ENCODE peak calls at places on chromosomes 11 and 22, in four cellular contexts. W is H1, J is K562, N is GM12878. G is an unnamed sample.

GRCh38 chr22:32745251-32745995 is 56.1 kb upstream of the TIMP3 start:
- DNase-seq in W (no peak), J (no peak), N (no peak), G (no peak)

GRCh38 chr11:68099474-68100405 is 21.4 kb downstream of the CHKA start:
- DNase-seq in W (no peak), J (peak), N (peak), G (peak)

GRCh38 chr22:20298803-20299735 is 20.8 kb downstream of the DGCR6L start:
- DNase-seq in W (peak), J (peak), N (no peak), G (peak)

GRCh38 chr11:91158901-91159537 is 936.2 kb upstream of the CHORDC1 start:
- DNase-seq in W (no peak), J (no peak), N (no peak), G (no peak)

GRCh38 chr11:92129811-92130210 is 94.8 kb upstream of the FAT3 start:
- DNase-seq in W (no peak), J (no peak), N (no peak), G (peak)

GRCh38 chr22:41401781-41402648 is 20.3 kb downstream of the TEF start:
- DNase-seq in W (no peak), J (no peak), N (no peak), G (peak)

GRCh38 chr11:42974510-42974909 is 337.3 kb upstream of the API5 start:
- DNase-seq in W (no peak), J (no peak), N (no peak), G (no peak)

GRCh38 chr11:69922015-69922595 is 102.9 kb upstream of the FGF3 start:
- DNase-seq in W (no peak), J (no peak), N (no peak), G (no peak)

GRCh38 chr11:95705485-95706124 is 84.0 kb downstream of the FAM76B start:
- DNase-seq in W (peak), J (peak), N (no peak), G (peak)

GRCh38 chr22:20654343-20655208 is 119.3 kb upstream of the SERPIND1 start:
- DNase-seq in W (peak), J (no peak), N (no peak), G (no peak)

GRCh38 chr11:86160546-86161149 is 83.9 kb upstream of the EED start:
- DNase-seq in W (no peak), J (no peak), N (no peak), G (peak)

GRCh38 chr11:17273668-17274321 is 2.7 kb upstream of the NUCB2 start:
- DNase-seq in W (peak), J (peak), N (no peak), G (no peak)

GRCh38 chr11:117462183-117462574 is 134.5 kb downstream of the CEP164 start:
- DNase-seq in W (no peak), J (no peak), N (no peak), G (no peak)

GRCh38 chr22:50471197-50471847 is 3.5 kb downstream of the SBF1 start:
- DNase-seq in W (no peak), J (no peak), N (no peak), G (no peak)

GRCh38 chr22:50467773-50468440 is 6.9 kb downstream of the SBF1 start:
- DNase-seq in W (no peak), J (no peak), N (no peak), G (no peak)

GRCh38 chr22:50470491-50470890 is 4.3 kb downstream of the SBF1 start:
- DNase-seq in W (no peak), J (no peak), N (no peak), G (no peak)

GRCh38 chr22:50468626-50469025 is 6.2 kb downstream of the SBF1 start:
- DNase-seq in W (no peak), J (no peak), N (no peak), G (no peak)

DNA sequence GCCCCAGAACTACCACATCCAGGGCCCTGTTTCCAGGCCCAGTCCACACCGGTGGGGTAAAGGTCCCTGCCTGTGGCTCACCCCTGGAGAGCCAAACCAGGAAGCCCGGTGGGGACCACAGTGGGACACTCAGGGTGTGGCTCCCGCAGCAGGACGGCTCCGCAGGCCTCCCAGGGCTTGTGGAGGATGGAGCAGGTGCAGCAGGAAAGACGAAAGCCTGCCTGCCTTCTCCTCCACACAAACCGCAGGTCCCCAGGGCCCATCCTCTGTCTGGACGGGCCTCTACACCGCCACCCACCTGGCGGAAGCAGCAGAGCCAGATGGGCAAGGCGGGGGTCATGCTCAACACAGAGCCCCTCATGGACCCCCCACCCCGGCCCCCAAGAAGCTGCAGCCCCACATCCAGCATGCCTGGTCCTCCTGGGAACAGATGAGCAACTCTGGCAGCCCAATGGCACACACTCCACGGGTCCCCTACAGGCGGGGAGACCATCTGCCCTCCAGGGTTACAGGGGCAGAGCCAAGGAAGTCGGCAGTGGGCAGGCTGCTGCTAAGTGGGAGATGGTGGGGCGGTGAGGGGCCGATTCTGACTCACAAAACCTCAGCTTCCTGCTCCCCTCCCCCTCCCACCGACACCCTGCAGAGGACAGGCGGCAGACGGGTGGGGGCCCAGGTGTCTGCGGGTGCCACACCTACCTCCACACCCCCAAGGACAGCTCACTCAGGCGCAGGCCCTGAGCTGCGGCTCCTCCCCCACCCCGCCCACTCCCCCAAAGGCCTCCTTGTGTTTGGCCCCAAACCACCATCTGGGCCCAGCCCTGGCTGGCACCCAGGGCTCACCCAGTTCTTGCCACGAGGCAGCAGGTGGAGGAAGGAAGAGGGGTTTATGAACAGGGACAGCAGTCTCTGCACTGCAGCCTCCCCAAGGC is 5.2 kb downstream of the SBF1 start:
- DNase-seq in W (no peak), J (peak), N (peak), G (no peak)
- TF ChIP-seq BRCA1 in W (no peak), J (no peak), N (no peak), G (no peak)

GRCh38 chr22:27405672-27406388 is 395.7 kb downstream of the MN1 start:
- DNase-seq in W (peak), J (peak), N (no peak), G (peak)
- TF ChIP-seq BRCA1 in W (no peak), J (no peak), N (no peak), G (no peak)

GRCh38 chr11:19844012-19844411 is 131.4 kb downstream of the NAV2 start:
- DNase-seq in W (no peak), J (no peak), N (no peak), G (no peak)

GRCh38 chr11:19842505-19842904 is 129.9 kb downstream of the NAV2 start:
- DNase-seq in W (no peak), J (no peak), N (no peak), G (no peak)

GRCh38 chr11:19845633-19846032 is 133.0 kb downstream of the NAV2 start:
- DNase-seq in W (no peak), J (no peak), N (no peak), G (no peak)

GRCh38 chr11:19844806-19845205 is 132.2 kb downstream of the NAV2 start:
- DNase-seq in W (no peak), J (no peak), N (no peak), G (no peak)

DNA sequence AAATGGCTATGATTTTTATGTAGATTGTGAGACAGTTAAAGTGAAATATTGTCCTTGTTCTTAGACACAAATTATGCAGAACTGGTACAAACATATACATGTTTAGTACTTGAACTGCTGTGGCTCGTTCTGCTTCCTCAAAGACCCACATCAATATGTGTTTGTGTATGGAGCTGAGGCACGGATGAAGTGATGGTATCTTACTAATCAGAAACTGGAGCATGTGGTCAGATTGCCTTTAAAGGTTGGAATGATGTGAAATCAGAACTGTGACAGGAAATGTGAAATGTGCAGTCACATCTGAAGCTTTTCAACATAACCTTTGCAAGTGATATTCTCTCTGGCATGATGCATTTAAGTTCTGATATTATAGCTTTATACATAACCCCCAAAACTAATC is 130.5 kb downstream of the NAV2 start:
- DNase-seq in W (no peak), J (no peak), N (no peak), G (no peak)
- TF ChIP-seq BRCA1 in W (no peak), J (no peak), N (no peak), G (no peak)

GRCh38 chr11:1036931-1037330 is 413 bp upstream of the MUC6 start:
- DNase-seq in W (no peak), J (no peak), N (no peak), G (no peak)
- TF ChIP-seq BRCA1 in W (no peak), J (no peak), N (no peak), G (no peak)

GRCh38 chr11:76744186-76745058 is 38.7 kb upstream of the TSKU start:
- DNase-seq in W (no peak), J (peak), N (no peak), G (no peak)

GRCh38 chr11:76747428-76747979 is 35.7 kb upstream of the TSKU start:
- DNase-seq in W (no peak), J (peak), N (no peak), G (no peak)

GRCh38 chr11:76745059-76745376 is 38.1 kb upstream of the TSKU start:
- DNase-seq in W (no peak), J (no peak), N (no peak), G (no peak)

GRCh38 chr11:76742912-76743311 is 40.2 kb upstream of the TSKU start:
- DNase-seq in W (no peak), J (no peak), N (no peak), G (no peak)

DNA sequence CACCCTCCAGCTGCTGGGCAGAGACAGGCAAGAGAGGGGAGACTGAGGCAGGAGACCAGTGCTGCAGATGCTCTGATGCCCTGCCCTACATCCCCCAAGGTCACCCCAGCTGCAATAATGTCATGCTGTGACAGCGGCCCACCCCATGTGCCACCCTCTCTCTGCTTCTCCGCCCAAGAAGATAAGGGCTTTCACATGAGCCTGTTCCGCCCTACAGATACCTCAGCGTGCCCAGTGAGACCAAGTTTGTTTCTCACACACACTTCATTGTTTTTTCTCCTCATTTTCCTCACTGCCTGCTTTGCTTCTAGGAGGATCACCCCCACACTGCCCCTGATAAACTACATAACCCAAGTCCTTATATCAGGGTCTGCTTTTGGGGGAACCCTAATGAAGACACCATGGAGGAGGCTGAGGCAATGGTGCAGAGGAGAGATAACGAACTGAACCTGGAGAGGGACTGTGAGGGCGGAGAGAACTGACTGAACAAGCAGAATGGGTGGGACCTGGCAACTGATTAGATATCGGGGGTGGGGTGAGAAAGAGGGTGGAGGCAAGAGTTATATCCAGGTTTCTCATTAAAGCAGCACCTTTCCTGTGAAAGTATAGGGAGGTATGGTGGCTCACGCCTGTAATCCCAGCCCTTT is 37.5 kb upstream of the TSKU start:
- DNase-seq in W (no peak), J (peak), N (no peak), G (no peak)
- TF ChIP-seq BRCA1 in W (no peak), J (no peak), N (no peak), G (no peak)

G was measured in HepG2.